ENCODE peak calls at places on chromosomes 6 and 20, in four cellular contexts. E is mesendoderm; S is GM23248; J is CD8-positive, alpha-beta T cell. W is an unnamed sample. For H3K4me1, the result is how much of the 10 kb centered on the place peaks cover.

GRCh38 chr6:109429496-109429895 is 10.9 kb downstream of the PPIL6 start:
- DNase-seq in S (no peak), J (no peak), E (no peak), W (no peak)

GRCh38 chr20:5677389-5677788 is 72.8 kb upstream of the SHLD1 start:
- DNase-seq in J (no peak), E (no peak), S (no peak), W (no peak)

GRCh38 chr6:90315354-90315960 is 18.8 kb upstream of the BACH2 start:
- DNase-seq in J (no peak), S (no peak), E (no peak), W (no peak)

GRCh38 chr20:6886065-6886729 is 118.7 kb downstream of the BMP2 start:
- DNase-seq in S (no peak), J (no peak), E (peak), W (no peak)

GRCh38 chr6:1423578-1423977 is 34.2 kb downstream of the FOXF2 start:
- DNase-seq in S (no peak), E (no peak), J (no peak), W (no peak)

GRCh38 chr6:6885521-6886088 is 222.2 kb upstream of the RREB1 start:
- DNase-seq in S (no peak), J (no peak), E (no peak), W (no peak)

GRCh38 chr20:34536798-34537394 is 20.7 kb downstream of the DYNLRB1 start:
- DNase-seq in S (peak), E (peak), J (peak), W (peak)

GRCh38 chr6:121868191-121868590 is 432.7 kb downstream of the GJA1 start:
- DNase-seq in E (no peak), J (no peak), S (no peak), W (no peak)

GRCh38 chr6:135046912-135047311 is 7.7 kb downstream of the HBS1L start:
- DNase-seq in E (no peak), J (no peak), S (no peak), W (no peak)

GRCh38 chr6:89970072-89970471 is 75.8 kb downstream of the GJA10 start:
- DNase-seq in S (no peak), J (no peak), E (no peak), W (no peak)

GRCh38 chr6:158475344-158476302 is 84.3 kb upstream of the TMEM181 start:
- DNase-seq in E (no peak), J (no peak), S (peak), W (peak)

GRCh38 chr6:25876203-25876602 is 2.2 kb upstream of the SLC17A3 start:
- DNase-seq in S (no peak), E (no peak), J (no peak), W (no peak)

DNA sequence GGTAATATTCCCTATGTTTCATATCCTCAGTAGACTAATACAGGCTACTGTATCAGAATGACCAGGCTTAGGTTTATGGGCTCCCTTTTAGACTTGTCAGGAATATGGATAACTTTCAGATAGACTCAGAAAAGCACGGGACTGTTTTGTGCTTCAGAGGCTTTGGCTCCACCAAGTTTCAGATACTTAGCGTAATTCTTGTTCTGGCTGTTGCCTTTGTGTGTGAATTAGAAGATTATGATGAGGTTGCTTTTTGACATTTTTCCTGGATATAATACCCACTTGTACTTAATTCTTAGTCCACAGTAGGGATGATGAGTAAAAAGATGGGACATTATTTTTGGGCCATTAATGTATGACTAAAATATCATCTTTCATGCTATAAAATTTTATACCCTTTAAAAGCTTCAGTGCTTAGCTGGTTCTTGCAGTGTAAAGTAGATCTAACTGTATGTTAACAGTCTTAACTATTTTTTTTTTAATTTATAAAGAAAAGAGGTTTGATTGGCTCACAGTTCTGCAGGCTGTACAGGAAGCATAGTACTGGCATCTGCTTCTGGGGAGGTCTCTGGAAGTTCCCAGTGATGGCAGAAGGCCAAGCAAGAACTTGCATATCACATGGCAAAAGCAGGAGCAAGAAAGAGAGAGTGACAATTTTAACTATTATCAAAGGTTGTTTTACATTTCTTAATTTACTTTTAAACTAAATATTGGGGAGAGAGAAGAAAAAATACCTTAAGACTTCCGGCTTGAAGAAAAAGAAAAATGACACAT is 120.7 kb downstream of the ZFAND3 start:
- DNase-seq in J (no peak), E (no peak), S (no peak), W (peak)
- H3K4me1 ChIP-seq in J (under half), E (under half), S (under half), W (half or more)

DNA sequence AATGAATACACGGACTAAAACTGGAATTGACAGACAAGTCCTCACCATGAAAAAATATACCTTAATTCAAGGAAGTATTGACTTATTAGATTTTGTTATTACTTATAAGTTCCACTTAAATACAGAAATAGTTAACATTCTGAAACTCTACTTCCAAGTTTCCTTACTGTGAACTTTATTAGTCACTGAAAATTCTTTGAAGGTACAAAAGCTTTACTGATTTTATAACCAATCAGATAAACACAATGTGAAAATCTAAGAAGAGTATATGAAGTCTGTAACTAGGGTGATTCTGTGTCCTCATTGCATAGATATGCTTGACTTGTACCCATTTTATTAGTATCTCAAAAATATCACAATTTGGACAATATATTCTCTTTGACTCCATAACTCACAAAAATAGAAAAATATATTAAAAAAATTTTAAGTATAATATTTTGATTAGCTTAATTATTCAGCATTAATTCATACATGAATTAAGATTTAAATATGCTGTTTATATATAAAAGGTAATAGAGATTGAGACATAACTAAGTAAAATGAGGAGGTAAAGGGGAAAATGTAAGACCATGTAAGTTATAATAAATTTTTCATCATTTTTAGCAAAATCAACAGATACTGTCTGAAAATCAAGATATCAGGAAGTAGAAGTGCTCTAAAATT is 6.6 kb downstream of the NAPB start:
- DNase-seq in J (no peak), E (no peak), S (no peak), W (no peak)
- H3K4me1 ChIP-seq in J (under half), E (under half), S (under half), W (under half)

GRCh38 chr6:42047790-42048405 is 2.4 kb upstream of the TAF8 start:
- DNase-seq in E (no peak), J (peak), S (peak), W (no peak)
- H3K4me1 ChIP-seq in E (under half), J (half or more), S (under half), W (under half)

GRCh38 chr6:10465633-10466499 is 51.0 kb upstream of the TFAP2A start:
- DNase-seq in S (peak), J (no peak), E (peak), W (peak)

GRCh38 chr6:10460096-10460495 is 45.2 kb upstream of the TFAP2A start:
- DNase-seq in J (no peak), E (no peak), S (no peak), W (no peak)

GRCh38 chr6:10463040-10463439 is 48.2 kb upstream of the TFAP2A start:
- DNase-seq in E (no peak), S (no peak), J (no peak), W (no peak)

GRCh38 chr6:10461850-10462249 is 47.0 kb upstream of the TFAP2A start:
- DNase-seq in S (no peak), J (no peak), E (no peak), W (no peak)

DNA sequence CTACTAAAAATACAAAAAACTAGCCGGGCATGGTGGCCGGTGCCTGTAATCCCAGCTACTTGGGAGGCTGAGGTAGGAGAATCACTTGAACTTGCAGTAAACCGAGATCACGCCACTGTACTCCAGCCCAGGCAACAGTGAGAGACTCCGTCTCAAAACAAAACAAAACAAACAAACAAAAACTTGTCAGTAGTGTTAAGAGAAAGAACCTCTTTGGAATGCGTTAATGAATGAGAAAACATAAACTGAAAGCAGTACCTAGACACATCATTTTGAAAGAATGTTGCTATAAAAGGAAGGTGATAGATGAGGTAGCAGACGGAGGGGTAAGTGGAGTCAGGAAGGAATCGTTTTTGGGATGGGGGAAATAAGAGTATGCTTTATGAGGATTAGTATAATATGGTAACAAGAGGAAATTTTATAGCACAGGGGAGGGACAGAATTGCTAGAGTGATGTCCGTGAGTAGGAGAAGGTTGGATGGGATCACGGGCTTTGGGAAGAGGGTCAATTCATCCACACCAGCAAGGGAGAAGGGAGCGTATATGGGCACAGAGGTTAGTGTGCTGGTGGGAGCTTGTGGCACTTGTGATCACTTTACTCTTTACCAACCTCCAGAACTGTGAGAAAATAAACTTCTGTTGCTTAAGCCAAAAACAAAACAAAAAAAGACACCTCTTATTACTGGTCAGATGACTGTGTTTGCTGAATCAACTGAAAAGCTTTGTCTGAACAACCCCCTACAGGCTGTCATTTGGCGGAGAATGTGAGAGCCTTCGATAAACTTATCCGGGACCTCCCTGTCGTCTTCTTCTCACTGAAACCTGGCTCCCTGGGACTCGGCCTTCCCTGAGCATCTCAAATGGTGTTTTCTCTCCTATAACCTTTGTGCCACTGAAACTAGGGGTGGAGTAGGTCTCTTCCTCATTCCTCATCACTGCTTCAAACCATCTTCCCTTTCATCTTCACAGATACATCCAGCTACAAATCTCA is 48.9 kb upstream of the TFAP2A start:
- DNase-seq in J (no peak), S (no peak), E (peak), W (no peak)
- H3K4me1 ChIP-seq in J (under half), S (under half), E (under half), W (under half)

W was measured in A673.